ENCODE peak calls at places on chromosomes 13 and 19, in four cellular contexts. D is tibial artery; S is cardiac fibroblast; J is activated CD4-positive, alpha-beta T cell treated with anti-CD3 and anti-CD28 coated beads, Interleukin-2, amount 50 U/mL, for 48 hours. C is an unnamed sample.

GRCh38 chr13:40402931-40403412 is 263.5 kb downstream of the FOXO1 start:
- DNase-seq in J (no peak), D (no peak), S (peak), C (no peak)

GRCh38 chr13:75415720-75416119 is 66.2 kb downstream of the TBC1D4 start:
- DNase-seq in J (no peak), D (no peak), S (peak), C (no peak)

GRCh38 chr13:113856716-113857065 is 7.2 kb downstream of the GAS6 start:
- DNase-seq in J (no peak), D (no peak), S (peak), C (no peak)

GRCh38 chr13:50170447-50171037 is 155.3 kb downstream of the KCNRG start:
- DNase-seq in J (no peak), D (no peak), S (peak), C (no peak)

GRCh38 chr19:14090509-14091085 is at the start of gene SAMD1:
- DNase-seq in D (peak), S (peak), J (peak), C (peak)

GRCh38 chr13:44969858-44970484 is 19.3 kb downstream of the NUFIP1 start:
- DNase-seq in D (no peak), S (peak), J (no peak), C (no peak)

GRCh38 chr19:50266896-50267295 is 62.3 kb downstream of the KCNC3 start:
- DNase-seq in J (peak), D (no peak), S (no peak), C (peak)

GRCh38 chr19:15197275-15198005 is 3.4 kb downstream of the NOTCH3 start:
- DNase-seq in J (no peak), S (peak), D (no peak), C (no peak)

GRCh38 chr19:55626350-55626749 is 2.0 kb upstream of the ZNF784 start:
- DNase-seq in S (no peak), J (peak), D (no peak), C (no peak)

GRCh38 chr19:37987356-37988332 is 80.6 kb downstream of the SIPA1L3 start:
- DNase-seq in S (no peak), D (no peak), J (no peak), C (no peak)

GRCh38 chr13:48783181-48783630 is 129.5 kb downstream of the CYSLTR2 start:
- DNase-seq in S (peak), D (peak), J (no peak), C (no peak)

GRCh38 chr19:5314907-5315298 is 25.7 kb downstream of the PTPRS start:
- DNase-seq in D (no peak), J (no peak), S (no peak), C (no peak)

GRCh38 chr13:52461265-52461664 is 6.0 kb downstream of the CKAP2 start:
- DNase-seq in J (no peak), D (no peak), S (no peak), C (no peak)

GRCh38 chr19:38792250-38793111 is 3.5 kb downstream of the LGALS7B start:
- DNase-seq in S (peak), D (no peak), J (peak), C (no peak)

GRCh38 chr19:45779231-45780145 is 2.8 kb downstream of the DMPK start:
- DNase-seq in S (peak), J (peak), D (peak), C (no peak)

GRCh38 chr19:46372901-46373572 is 26.1 kb downstream of the PPP5C start:
- DNase-seq in S (peak), J (no peak), D (no peak), C (no peak)

GRCh38 chr13:98775844-98776598 is 23.5 kb upstream of the SLC15A1 start:
- DNase-seq in S (no peak), J (no peak), D (no peak), C (no peak)

GRCh38 chr19:39413903-39414608 is 1.6 kb downstream of the PLEKHG2 start:
- DNase-seq in S (peak), J (no peak), D (peak), C (no peak)

GRCh38 chr19:29285878-29286277 is 72.9 kb upstream of the UQCRFS1 start:
- DNase-seq in S (no peak), J (no peak), D (no peak), C (peak)

GRCh38 chr19:31144471-31144870 is 204.8 kb downstream of the TSHZ3 start:
- DNase-seq in S (no peak), D (no peak), J (no peak), C (no peak)

GRCh38 chr19:46480409-46480808 is 9.0 kb upstream of the PNMA8A start:
- DNase-seq in J (no peak), D (no peak), S (peak), C (no peak)

GRCh38 chr13:106033634-106034033 is 501.8 kb downstream of the EFNB2 start:
- DNase-seq in S (peak), J (no peak), D (no peak), C (no peak)

GRCh38 chr13:23652909-23653726 is 82.9 kb downstream of the TNFRSF19 start:
- DNase-seq in D (no peak), J (no peak), S (no peak), C (no peak)

GRCh38 chr19:3125900-3126524 is 9.8 kb upstream of the GNA15 start:
- DNase-seq in J (peak), S (peak), D (no peak), C (peak)

GRCh38 chr13:87129602-87130300 is 541.4 kb upstream of the SLITRK5 start:
- DNase-seq in S (peak), D (no peak), J (no peak), C (no peak)

GRCh38 chr19:7947939-7948338 is 4.5 kb upstream of the TIMM44 start:
- DNase-seq in J (no peak), D (no peak), S (no peak), C (no peak)

GRCh38 chr19:33408538-33408937 is 35.0 kb downstream of the CEBPG start:
- DNase-seq in D (no peak), S (no peak), J (no peak), C (no peak)

C was measured in posterior cingulate gyrus.